ENCODE peak calls at places on chromosomes 13 and 19, in four cellular contexts. One of them, this sample, is unnamed.

GRCh38 chr13:36420437-36420891 is 11.8 kb upstream of the CCNA1 start:
- DNase-seq in heart left ventricle: peak; percentile 54
- DNase-seq in lower leg skin: peak; percentile 66
- DNase-seq in left kidney: peak; percentile 87
- DNase-seq in this sample: peak; percentile 74

GRCh38 chr19:7267792-7268736 is 26.1 kb downstream of the INSR start:
- DNase-seq in heart left ventricle: no peak
- DNase-seq in lower leg skin: no peak
- DNase-seq in left kidney: no peak
- DNase-seq in this sample: no peak

GRCh38 chr13:50277906-50278305 is 262.7 kb downstream of the KCNRG start:
- DNase-seq in heart left ventricle: no peak
- DNase-seq in lower leg skin: no peak
- DNase-seq in left kidney: no peak
- DNase-seq in this sample: no peak

GRCh38 chr19:13036366-13036976 is 41.2 kb downstream of the NFIX start:
- DNase-seq in heart left ventricle: peak; percentile 75
- DNase-seq in lower leg skin: no peak
- DNase-seq in left kidney: no peak
- DNase-seq in this sample: no peak

GRCh38 chr19:1173160-1173844 is 766 bp downstream of the SBNO2 start:
- DNase-seq in heart left ventricle: no peak
- DNase-seq in lower leg skin: no peak
- DNase-seq in left kidney: no peak
- DNase-seq in this sample: peak; percentile 60

GRCh38 chr19:6740589-6741348 is 1.3 kb downstream of the TRIP10 start:
- DNase-seq in heart left ventricle: peak; percentile 81
- DNase-seq in lower leg skin: peak; percentile 46
- DNase-seq in left kidney: peak; percentile 68
- DNase-seq in this sample: peak; percentile 55

GRCh38 chr19:12112238-12112637 is 27.9 kb downstream of the ZNF20 start:
- DNase-seq in heart left ventricle: no peak
- DNase-seq in lower leg skin: no peak
- DNase-seq in left kidney: no peak
- DNase-seq in this sample: no peak

GRCh38 chr13:36766295-36766694 is 52.7 kb upstream of the RFXAP start:
- DNase-seq in heart left ventricle: no peak
- DNase-seq in lower leg skin: no peak
- DNase-seq in left kidney: no peak
- DNase-seq in this sample: peak; percentile 62

GRCh38 chr13:65725001-65725400 is 1505.1 kb downstream of the PCDH9 start:
- DNase-seq in heart left ventricle: no peak
- DNase-seq in lower leg skin: no peak
- DNase-seq in left kidney: no peak
- DNase-seq in this sample: no peak

GRCh38 chr19:7869910-7870511 is 4.2 kb downstream of the PRR36 start:
- DNase-seq in heart left ventricle: peak; percentile 49
- DNase-seq in lower leg skin: no peak
- DNase-seq in left kidney: peak; percentile 74
- DNase-seq in this sample: peak; percentile 63

GRCh38 chr13:108020027-108020426 is 195.3 kb downstream of the LIG4 start:
- DNase-seq in heart left ventricle: no peak
- DNase-seq in lower leg skin: no peak
- DNase-seq in left kidney: peak; percentile 13
- DNase-seq in this sample: no peak

GRCh38 chr19:33811736-33812387 is 15.2 kb downstream of the KCTD15 start:
- DNase-seq in heart left ventricle: no peak
- DNase-seq in lower leg skin: no peak
- DNase-seq in left kidney: no peak
- DNase-seq in this sample: no peak

GRCh38 chr19:51345076-51345620 is 3.2 kb upstream of the VSIG10L start:
- DNase-seq in heart left ventricle: no peak
- DNase-seq in lower leg skin: no peak
- DNase-seq in left kidney: no peak
- DNase-seq in this sample: no peak

GRCh38 chr19:5114713-5115112 is 145.8 kb downstream of the KDM4B start:
- DNase-seq in heart left ventricle: no peak
- DNase-seq in lower leg skin: no peak
- DNase-seq in left kidney: no peak
- DNase-seq in this sample: no peak

GRCh38 chr13:73230714-73231113 is 171.9 kb downstream of the KLF5 start:
- DNase-seq in heart left ventricle: no peak
- DNase-seq in lower leg skin: no peak
- DNase-seq in left kidney: no peak
- DNase-seq in this sample: no peak

GRCh38 chr13:101718496-101718895 is 266.0 kb downstream of the ITGBL1 start:
- DNase-seq in heart left ventricle: no peak
- DNase-seq in lower leg skin: no peak
- DNase-seq in left kidney: no peak
- DNase-seq in this sample: no peak

GRCh38 chr13:91078093-91078679 is 269.3 kb upstream of the MIR17HG start:
- DNase-seq in heart left ventricle: no peak
- DNase-seq in lower leg skin: no peak
- DNase-seq in left kidney: peak; percentile 50
- DNase-seq in this sample: peak; percentile 26

GRCh38 chr13:26253787-26254582 is at the start of gene CDK8:
- DNase-seq in heart left ventricle: peak; percentile 93
- DNase-seq in lower leg skin: peak; percentile 87
- DNase-seq in left kidney: peak; percentile 98
- DNase-seq in this sample: peak; percentile 96

GRCh38 chr13:79581870-79582315 is 100.9 kb downstream of the NDFIP2 start:
- DNase-seq in heart left ventricle: peak; percentile 60
- DNase-seq in lower leg skin: peak; percentile 27
- DNase-seq in left kidney: no peak
- DNase-seq in this sample: peak; percentile 64

GRCh38 chr13:33727356-33728083 is 90.4 kb upstream of the RFC3 start:
- DNase-seq in heart left ventricle: no peak
- DNase-seq in lower leg skin: no peak
- DNase-seq in left kidney: no peak
- DNase-seq in this sample: no peak

GRCh38 chr19:29785360-29785759 is 26.4 kb upstream of the CCNE1 start:
- DNase-seq in heart left ventricle: no peak
- DNase-seq in lower leg skin: no peak
- DNase-seq in left kidney: no peak
- DNase-seq in this sample: no peak

GRCh38 chr19:46112527-46112926 is 12.0 kb downstream of the IGFL3 start:
- DNase-seq in heart left ventricle: no peak
- DNase-seq in lower leg skin: no peak
- DNase-seq in left kidney: no peak
- DNase-seq in this sample: no peak

GRCh38 chr13:50936681-50937080 is 27.1 kb downstream of the RNASEH2B start:
- DNase-seq in heart left ventricle: no peak
- DNase-seq in lower leg skin: no peak
- DNase-seq in left kidney: no peak
- DNase-seq in this sample: peak; percentile 52

GRCh38 chr13:52738719-52739467 is 727 bp downstream of the CNMD start:
- DNase-seq in heart left ventricle: no peak
- DNase-seq in lower leg skin: no peak
- DNase-seq in left kidney: peak; percentile 65
- DNase-seq in this sample: peak; percentile 10

GRCh38 chr13:53068841-53069520 is 40.4 kb downstream of the OLFM4 start:
- DNase-seq in heart left ventricle: no peak
- DNase-seq in lower leg skin: no peak
- DNase-seq in left kidney: peak; percentile 42
- DNase-seq in this sample: no peak

GRCh38 chr19:54154603-54155345 is 4.7 kb downstream of the LENG1 start:
- DNase-seq in heart left ventricle: no peak
- DNase-seq in lower leg skin: no peak
- DNase-seq in left kidney: no peak
- DNase-seq in this sample: no peak

GRCh38 chr13:29676535-29676934 is 81.0 kb upstream of the SLC7A1 start:
- DNase-seq in heart left ventricle: no peak
- DNase-seq in lower leg skin: no peak
- DNase-seq in left kidney: no peak
- DNase-seq in this sample: peak; percentile 41

GRCh38 chr13:48142437-48142836 is 47.5 kb upstream of the MED4 start:
- DNase-seq in heart left ventricle: no peak
- DNase-seq in lower leg skin: no peak
- DNase-seq in left kidney: no peak
- DNase-seq in this sample: no peak

GRCh38 chr13:40758811-40759210 is 12.2 kb downstream of the MRPS31 start:
- DNase-seq in heart left ventricle: no peak
- DNase-seq in lower leg skin: no peak
- DNase-seq in left kidney: no peak
- DNase-seq in this sample: no peak

GRCh38 chr19:12364391-12365093 is 941 bp downstream of the ZNF442 start:
- DNase-seq in heart left ventricle: peak; percentile 27
- DNase-seq in lower leg skin: peak; percentile 17
- DNase-seq in left kidney: peak; percentile 50
- DNase-seq in this sample: peak; percentile 26

GRCh38 chr13:100039740-100040139 is 49.2 kb upstream of the PCCA start:
- DNase-seq in heart left ventricle: no peak
- DNase-seq in lower leg skin: no peak
- DNase-seq in left kidney: no peak
- DNase-seq in this sample: peak; percentile 21

GRCh38 chr19:17121736-17122293 is 46.2 kb downstream of the MYO9B start:
- DNase-seq in heart left ventricle: no peak
- DNase-seq in lower leg skin: no peak
- DNase-seq in left kidney: no peak
- DNase-seq in this sample: peak; percentile 41

GRCh38 chr13:27171830-27172494 is 351 bp upstream of the USP12 start:
- DNase-seq in heart left ventricle: peak; percentile 95
- DNase-seq in lower leg skin: peak; percentile 86
- DNase-seq in left kidney: peak; percentile 98
- DNase-seq in this sample: peak; percentile 90

GRCh38 chr13:106369858-106370257 is 165.6 kb downstream of the EFNB2 start:
- DNase-seq in heart left ventricle: no peak
- DNase-seq in lower leg skin: no peak
- DNase-seq in left kidney: no peak
- DNase-seq in this sample: no peak

GRCh38 chr19:55358943-55359908 is 3.8 kb downstream of the GARIN5B start:
- DNase-seq in heart left ventricle: no peak
- DNase-seq in lower leg skin: no peak
- DNase-seq in left kidney: no peak
- DNase-seq in this sample: no peak

GRCh38 chr19:30074741-30075460 is 132.9 kb downstream of the URI1 start:
- DNase-seq in heart left ventricle: no peak
- DNase-seq in lower leg skin: no peak
- DNase-seq in left kidney: no peak
- DNase-seq in this sample: no peak

GRCh38 chr13:60227168-60227567 is 63.4 kb upstream of the DIAPH3 start:
- DNase-seq in heart left ventricle: no peak
- DNase-seq in lower leg skin: no peak
- DNase-seq in left kidney: no peak
- DNase-seq in this sample: peak; percentile 2

GRCh38 chr13:51684076-51684475 is 99.8 kb downstream of the WDFY2 start:
- DNase-seq in heart left ventricle: no peak
- DNase-seq in lower leg skin: no peak
- DNase-seq in left kidney: no peak
- DNase-seq in this sample: no peak

GRCh38 chr13:20288561-20288960 is 56.4 kb upstream of the GJB6 start:
- DNase-seq in heart left ventricle: no peak
- DNase-seq in lower leg skin: no peak
- DNase-seq in left kidney: no peak
- DNase-seq in this sample: no peak

This sample was measured in mesenchymal stem cell.